ENCODE peak calls at places on chromosomes 7 and 10, in seven cellular contexts. Q is NCI-H1092, K is pons, W is stomach, M is adrenal gland, U is M059J, H is heart right ventricle. P is an unnamed sample.

GRCh38 chr7:22588396-22588795 is 88.4 kb upstream of the STEAP1B start:
- DNase-seq in Q (no peak), K (no peak), W (no peak), M (no peak), U (no peak), H (no peak), P (no peak)

GRCh38 chr7:135075716-135076115 is 72.2 kb upstream of the TMEM140 start:
- DNase-seq in Q (no peak), K (no peak), W (no peak), M (no peak), U (no peak), H (no peak), P (no peak)

GRCh38 chr7:143013897-143014296 is 13.0 kb downstream of the OR9A2 start:
- DNase-seq in Q (no peak), K (no peak), W (no peak), M (peak; percentile 42), U (peak; percentile 67), H (no peak), P (no peak)

GRCh38 chr7:38463277-38464224 is 167.6 kb downstream of the AMPH start:
- DNase-seq in Q (no peak), K (peak; percentile 23), W (peak; percentile 44), M (peak; percentile 35), U (peak; percentile 84), H (peak; percentile 14), P (peak; percentile 39)

GRCh38 chr10:119211176-119211575 is 3.8 kb downstream of the GRK5 start:
- DNase-seq in Q (no peak), K (no peak), W (no peak), M (no peak), U (peak; percentile 83), H (no peak), P (no peak)

GRCh38 chr7:122305475-122306319 is 1.1 kb upstream of the FEZF1 start:
- DNase-seq in Q (no peak), K (no peak), W (no peak), M (no peak), U (no peak), H (no peak), P (peak; percentile 15)

GRCh38 chr10:109892885-109893284 is 30.4 kb downstream of the XPNPEP1 start:
- DNase-seq in Q (no peak), K (peak; percentile 40), W (no peak), M (peak; percentile 79), U (peak; percentile 76), H (no peak), P (no peak)

GRCh38 chr7:124275411-124275810 is 242.5 kb upstream of the TMEM229A start:
- DNase-seq in Q (no peak), K (no peak), W (no peak), M (no peak), U (no peak), H (no peak), P (no peak)

GRCh38 chr10:79416578-79417255 is 28.7 kb downstream of the ZCCHC24 start:
- DNase-seq in Q (no peak), K (no peak), W (no peak), M (no peak), U (no peak), H (no peak), P (no peak)

GRCh38 chr7:142873281-142873784 is 12.2 kb downstream of the TRPV6 start:
- DNase-seq in Q (no peak), K (no peak), W (peak; percentile 50), M (no peak), U (no peak), H (no peak), P (no peak)

GRCh38 chr10:14010083-14010551 is 320.6 kb downstream of the FRMD4A start:
- DNase-seq in Q (no peak), K (no peak), W (no peak), M (no peak), U (peak; percentile 62), H (peak; percentile 47), P (no peak)

GRCh38 chr10:102150970-102151773 is 1.0 kb upstream of the NOLC1 start:
- DNase-seq in Q (no peak), K (no peak), W (no peak), M (no peak), U (peak; percentile 79), H (no peak), P (no peak)

GRCh38 chr10:116056445-116057293 is 216.3 kb downstream of the GFRA1 start:
- DNase-seq in Q (no peak), K (no peak), W (no peak), M (no peak), U (no peak), H (no peak), P (no peak)

GRCh38 chr10:120012566-120012965 is 120.0 kb downstream of the SEC23IP start:
- DNase-seq in Q (no peak), K (no peak), W (no peak), M (no peak), U (peak; percentile 90), H (no peak), P (no peak)

GRCh38 chr7:94906035-94906796 is 1.2 kb upstream of the PPP1R9A start:
- DNase-seq in Q (no peak), K (no peak), W (no peak), M (no peak), U (no peak), H (no peak), P (no peak)

GRCh38 chr7:50792342-50793114 is 9.8 kb upstream of the GRB10 start:
- DNase-seq in Q (no peak), K (no peak), W (no peak), M (peak; percentile 28), U (no peak), H (peak; percentile 26), P (no peak)

GRCh38 chr7:85396676-85397075 is 209.8 kb upstream of the SEMA3D start:
- DNase-seq in Q (no peak), K (no peak), W (no peak), M (no peak), U (no peak), H (no peak), P (no peak)

GRCh38 chr10:69279110-69279509 is 814 bp downstream of the HK1 start:
- DNase-seq in Q (no peak), K (peak; percentile 44), W (no peak), M (no peak), U (no peak), H (no peak), P (no peak)

GRCh38 chr10:133527779-133528271 is 662 bp downstream of the CYP2E1 start:
- DNase-seq in Q (peak; percentile 16), K (no peak), W (peak; percentile 68), M (no peak), U (no peak), H (no peak), P (no peak)

GRCh38 chr10:43234471-43235041 is 32.3 kb downstream of the RASGEF1A start:
- DNase-seq in Q (no peak), K (no peak), W (no peak), M (peak; percentile 7), U (no peak), H (no peak), P (peak; percentile 13)

GRCh38 chr10:113820507-113820906 is 33.4 kb downstream of the DCLRE1A start:
- DNase-seq in Q (no peak), K (no peak), W (no peak), M (no peak), U (no peak), H (no peak), P (no peak)

GRCh38 chr10:98169379-98169778 is 34.9 kb downstream of the R3HCC1L start:
- DNase-seq in Q (no peak), K (no peak), W (no peak), M (no peak), U (no peak), H (no peak), P (no peak)

GRCh38 chr7:150778738-150779301 is 21.3 kb downstream of the TMEM176B start:
- DNase-seq in Q (peak; percentile 70), K (peak; percentile 81), W (peak; percentile 87), M (peak; percentile 70), U (peak; percentile 60), H (peak; percentile 85), P (peak; percentile 73)

GRCh38 chr10:78456649-78457400 is 423.2 kb downstream of the RPS24 start:
- DNase-seq in Q (no peak), K (no peak), W (no peak), M (no peak), U (no peak), H (no peak), P (no peak)

GRCh38 chr10:57891201-57892006 is 376.3 kb downstream of the IPMK start:
- DNase-seq in Q (no peak), K (no peak), W (no peak), M (no peak), U (no peak), H (no peak), P (peak; percentile 64)

GRCh38 chr10:47031251-47031952 is 120.2 kb downstream of the PTPN20 start:
- DNase-seq in Q (no peak), K (no peak), W (no peak), M (no peak), U (peak; percentile 38), H (no peak), P (peak; percentile 3)

GRCh38 chr7:101882595-101883564 is 65.5 kb downstream of the CUX1 start:
- DNase-seq in Q (peak; percentile 80), K (peak; percentile 79), W (peak; percentile 88), M (peak; percentile 96), U (peak; percentile 100), H (peak; percentile 87), P (peak; percentile 66)

GRCh38 chr10:72124984-72125383 is 36.6 kb upstream of the SPOCK2 start:
- DNase-seq in Q (no peak), K (no peak), W (no peak), M (no peak), U (no peak), H (no peak), P (no peak)

GRCh38 chr10:99279626-99280111 is 44.0 kb upstream of the HPSE2 start:
- DNase-seq in Q (no peak), K (no peak), W (no peak), M (no peak), U (peak; percentile 85), H (no peak), P (no peak)

GRCh38 chr10:49371967-49372366 is 23.9 kb downstream of the DRGX start:
- DNase-seq in Q (no peak), K (no peak), W (peak; percentile 10), M (no peak), U (no peak), H (no peak), P (no peak)

GRCh38 chr7:38699481-38699880 is 68.3 kb upstream of the AMPH start:
- DNase-seq in Q (no peak), K (no peak), W (no peak), M (no peak), U (peak; percentile 37), H (no peak), P (no peak)

GRCh38 chr7:69564454-69565417 is 33.5 kb upstream of the AUTS2 start:
- DNase-seq in Q (peak; percentile 92), K (peak; percentile 95), W (no peak), M (peak; percentile 78), U (peak; percentile 32), H (peak; percentile 26), P (no peak)

P was measured in left colon.